ENCODE peak calls at places on chromosomes 1 and 21, in nine cellular contexts. One of them, this sample, is unnamed.

GRCh38 chr21:45818276-45818903 is 163.2 kb upstream of the COL6A1 start:
- DNase-seq in cardiac fibroblast: peak
- DNase-seq in D341Med: peak
- DNase-seq in NAMALWA: no peak
- DNase-seq in cardiac septum: no peak
- DNase-seq in lower lobe of right lung: no peak
- DNase-seq in ACHN: peak
- DNase-seq in gastrocnemius medialis: no peak
- DNase-seq in Peyer's patch: no peak
- DNase-seq in this sample: peak

GRCh38 chr1:91428182-91428798 is 23.7 kb upstream of the HFM1 start:
- DNase-seq in lower lobe of right lung: no peak
- DNase-seq in gastrocnemius medialis: no peak
- DNase-seq in ACHN: peak
- DNase-seq in cardiac fibroblast: no peak
- DNase-seq in cardiac septum: no peak
- DNase-seq in Peyer's patch: no peak
- DNase-seq in NAMALWA: no peak
- DNase-seq in D341Med: no peak
- DNase-seq in this sample: peak

GRCh38 chr1:7526196-7526866 is 244.8 kb upstream of the VAMP3 start:
- DNase-seq in cardiac septum: no peak
- DNase-seq in Peyer's patch: no peak
- DNase-seq in lower lobe of right lung: peak
- DNase-seq in cardiac fibroblast: no peak
- DNase-seq in gastrocnemius medialis: no peak
- DNase-seq in NAMALWA: no peak
- DNase-seq in D341Med: no peak
- DNase-seq in ACHN: no peak
- DNase-seq in this sample: no peak

GRCh38 chr21:16473965-16474364 is 744.2 kb downstream of the USP25 start:
- DNase-seq in lower lobe of right lung: no peak
- DNase-seq in D341Med: no peak
- DNase-seq in cardiac fibroblast: no peak
- DNase-seq in Peyer's patch: no peak
- DNase-seq in cardiac septum: no peak
- DNase-seq in NAMALWA: no peak
- DNase-seq in ACHN: no peak
- DNase-seq in gastrocnemius medialis: no peak
- DNase-seq in this sample: peak

GRCh38 chr1:165894591-165894990 is 67.2 kb downstream of the UCK2 start:
- DNase-seq in cardiac fibroblast: peak
- DNase-seq in Peyer's patch: no peak
- DNase-seq in D341Med: no peak
- DNase-seq in cardiac septum: no peak
- DNase-seq in NAMALWA: no peak
- DNase-seq in ACHN: peak
- DNase-seq in lower lobe of right lung: no peak
- DNase-seq in gastrocnemius medialis: no peak
- DNase-seq in this sample: no peak

GRCh38 chr1:26111530-26112406 is at the start of gene PDIK1L:
- DNase-seq in lower lobe of right lung: peak
- DNase-seq in cardiac septum: peak
- DNase-seq in ACHN: peak
- DNase-seq in D341Med: peak
- DNase-seq in cardiac fibroblast: peak
- DNase-seq in NAMALWA: peak
- DNase-seq in Peyer's patch: peak
- DNase-seq in gastrocnemius medialis: peak
- DNase-seq in this sample: peak

GRCh38 chr21:30733026-30733425 is 14.0 kb downstream of the KRTAP21-2 start:
- DNase-seq in NAMALWA: no peak
- DNase-seq in D341Med: no peak
- DNase-seq in Peyer's patch: no peak
- DNase-seq in cardiac septum: no peak
- DNase-seq in cardiac fibroblast: no peak
- DNase-seq in ACHN: no peak
- DNase-seq in lower lobe of right lung: no peak
- DNase-seq in gastrocnemius medialis: no peak
- DNase-seq in this sample: no peak

GRCh38 chr1:226890331-226891108 is 20.1 kb downstream of the PSEN2 start:
- DNase-seq in lower lobe of right lung: no peak
- DNase-seq in cardiac septum: peak
- DNase-seq in Peyer's patch: no peak
- DNase-seq in ACHN: no peak
- DNase-seq in cardiac fibroblast: no peak
- DNase-seq in gastrocnemius medialis: no peak
- DNase-seq in D341Med: no peak
- DNase-seq in NAMALWA: no peak
- DNase-seq in this sample: no peak